ENCODE peak calls at places on chromosomes 13 and 19, in four cellular contexts. O, C, W and K are unnamed samples.

GRCh38 chr19:39397360-39398296 is 6.5 kb downstream of the MED29 start:
- DNase-seq in O (peak), C (peak), W (peak), K (peak)

GRCh38 chr13:24032252-24032651 is 128.3 kb upstream of the SPATA13 start:
- DNase-seq in O (no peak), C (no peak), W (no peak), K (no peak)

GRCh38 chr19:28067882-28068281 is 1145.1 kb downstream of the UQCRFS1 start:
- DNase-seq in O (no peak), C (no peak), W (no peak), K (no peak)

GRCh38 chr19:32201661-32202060 is 143.7 kb upstream of the ZNF507 start:
- DNase-seq in O (no peak), C (peak), W (no peak), K (no peak)

GRCh38 chr13:99281811-99282263 is 23.7 kb upstream of the GPR18 start:
- DNase-seq in O (peak), C (no peak), W (no peak), K (no peak)

GRCh38 chr13:52599853-52600603 is 42.2 kb upstream of the HNRNPA1L2 start:
- DNase-seq in O (peak), C (peak), W (peak), K (no peak)

GRCh38 chr19:48279747-48280146 is 9.9 kb downstream of the ZNF114 start:
- DNase-seq in O (no peak), C (no peak), W (no peak), K (no peak)

GRCh38 chr19:47663911-47664771 is 49.1 kb upstream of the EHD2 start:
- DNase-seq in O (peak), C (no peak), W (no peak), K (no peak)

GRCh38 chr19:43765109-43765876 is 10.5 kb upstream of the SMG9 start:
- DNase-seq in O (peak), C (no peak), W (no peak), K (peak)